ENCODE peak calls at places on chromosomes 1 and 21, in nine cellular contexts. N, R, V, B, M, Q, K, P and A are unnamed samples.
A peak's percentile ranks its signal among the peaks of the same experiment; 100 is the strongest.

GRCh38 chr1:114062646-114063045 is 83.4 kb downstream of the OLFML3 start:
- DNase-seq in N (no peak), R (no peak), V (no peak), B (no peak), M (no peak), Q (no peak), K (no peak), P (no peak), A (no peak)

GRCh38 chr21:46667735-46668380 is 32.4 kb downstream of the PRMT2 start:
- DNase-seq in N (no peak), R (peak; percentile 79), V (peak; percentile 69), B (peak; percentile 95), M (peak; percentile 49), Q (no peak), K (peak; percentile 47), P (no peak), A (peak; percentile 45)

GRCh38 chr1:28646040-28646439 is 2.4 kb upstream of the RNU11 start:
- DNase-seq in N (no peak), R (no peak), V (no peak), B (no peak), M (no peak), Q (peak; percentile 47), K (no peak), P (no peak), A (no peak)

GRCh38 chr1:228999776-229000175 is 264.5 kb downstream of the RHOU start:
- DNase-seq in N (no peak), R (no peak), V (no peak), B (no peak), M (no peak), Q (no peak), K (no peak), P (no peak), A (no peak)

GRCh38 chr1:203290261-203291089 is 14.8 kb upstream of the BTG2 start:
- DNase-seq in N (peak; percentile 97), R (peak; percentile 94), V (peak; percentile 82), B (peak; percentile 84), M (no peak), Q (no peak), K (peak; percentile 72), P (peak; percentile 97), A (peak; percentile 99)

GRCh38 chr1:179820216-179820970 is 57.2 kb downstream of the TOR1AIP2 start:
- DNase-seq in N (no peak), R (no peak), V (no peak), B (peak; percentile 93), M (no peak), Q (no peak), K (no peak), P (no peak), A (no peak)

GRCh38 chr1:97056386-97056785 is 334.8 kb downstream of the PTBP2 start:
- DNase-seq in N (no peak), R (no peak), V (no peak), B (no peak), M (no peak), Q (no peak), K (no peak), P (no peak), A (no peak)

GRCh38 chr1:78619803-78620579 is at the start of gene IFI44L:
- DNase-seq in N (peak; percentile 23), R (no peak), V (peak; percentile 62), B (no peak), M (peak; percentile 24), Q (peak; percentile 64), K (no peak), P (peak; percentile 33), A (peak; percentile 73)

GRCh38 chr1:110385369-110385768 is 5.5 kb downstream of the SLC16A4 start:
- DNase-seq in N (no peak), R (no peak), V (no peak), B (no peak), M (no peak), Q (no peak), K (no peak), P (no peak), A (no peak)

GRCh38 chr1:17933991-17934390 is 173.6 kb upstream of the IGSF21 start:
- DNase-seq in N (no peak), R (no peak), V (no peak), B (no peak), M (no peak), Q (no peak), K (no peak), P (no peak), A (no peak)

GRCh38 chr1:225004396-225004795 is 74.9 kb downstream of the DNAH14 start:
- DNase-seq in N (no peak), R (no peak), V (no peak), B (no peak), M (no peak), Q (no peak), K (no peak), P (no peak), A (no peak)

GRCh38 chr21:18499761-18500376 is 96.3 kb upstream of the TMPRSS15 start:
- DNase-seq in N (no peak), R (peak; percentile 73), V (peak; percentile 40), B (peak; percentile 56), M (peak; percentile 4), Q (peak; percentile 1), K (peak; percentile 67), P (no peak), A (peak; percentile 69)

GRCh38 chr1:115807723-115808122 is 33.2 kb downstream of the NHLH2 start:
- DNase-seq in N (no peak), R (peak; percentile 88), V (peak; percentile 59), B (peak; percentile 86), M (peak; percentile 63), Q (peak; percentile 67), K (peak; percentile 61), P (no peak), A (peak; percentile 69)
- TF ChIP-seq CTCF in N (peak; percentile 58), R (peak; percentile 92), V (peak; percentile 83), B (peak; percentile 67), M (peak; percentile 83), Q (peak; percentile 90), K (peak; percentile 85), P (peak; percentile 46), A (peak; percentile 71)

GRCh38 chr1:219419135-219419534 is 193.8 kb downstream of the ZC3H11B start:
- DNase-seq in N (no peak), R (no peak), V (no peak), B (no peak), M (no peak), Q (no peak), K (no peak), P (no peak), A (no peak)

GRCh38 chr1:219417610-219418009 is 195.3 kb downstream of the ZC3H11B start:
- DNase-seq in N (no peak), R (no peak), V (no peak), B (no peak), M (no peak), Q (no peak), K (no peak), P (no peak), A (no peak)

GRCh38 chr1:219415433-219415832 is 197.5 kb downstream of the ZC3H11B start:
- DNase-seq in N (no peak), R (no peak), V (no peak), B (no peak), M (no peak), Q (no peak), K (no peak), P (no peak), A (no peak)

GRCh38 chr1:219415915-219416314 is 197.0 kb downstream of the ZC3H11B start:
- DNase-seq in N (no peak), R (no peak), V (no peak), B (no peak), M (no peak), Q (no peak), K (no peak), P (no peak), A (no peak)

GRCh38 chr1:219416598-219417238 is 196.2 kb downstream of the ZC3H11B start:
- DNase-seq in N (peak; percentile 29), R (peak; percentile 58), V (peak; percentile 43), B (peak; percentile 52), M (peak; percentile 44), Q (peak; percentile 51), K (peak; percentile 62), P (peak; percentile 36), A (peak; percentile 79)
- TF ChIP-seq CTCF in N (peak; percentile 41), R (peak; percentile 74), V (peak; percentile 80), B (peak; percentile 69), M (peak; percentile 72), Q (peak; percentile 86), K (peak; percentile 74), P (peak; percentile 75), A (peak; percentile 59)

GRCh38 chr1:155255243-155256100 is at the start of gene ENTREP3:
- DNase-seq in N (peak; percentile 87), R (peak; percentile 95), V (peak; percentile 78), B (peak; percentile 83), M (no peak), Q (peak; percentile 70), K (peak; percentile 86), P (peak; percentile 57), A (peak; percentile 88)
- TF ChIP-seq CTCF in N (no peak), R (peak; percentile 24), V (no peak), B (no peak), M (no peak), Q (peak; percentile 29), K (peak; percentile 50), P (no peak), A (no peak)

GRCh38 chr1:201827321-201828281 is 1.4 kb upstream of the IPO9 start:
- DNase-seq in N (no peak), R (no peak), V (no peak), B (no peak), M (no peak), Q (no peak), K (no peak), P (no peak), A (no peak)

GRCh38 chr1:201828820-201829774 is at the start of gene IPO9:
- DNase-seq in N (peak; percentile 96), R (peak; percentile 97), V (peak; percentile 86), B (peak; percentile 92), M (peak; percentile 84), Q (peak; percentile 83), K (peak; percentile 98), P (peak; percentile 92), A (peak; percentile 98)

GRCh38 chr1:201825245-201825644 is 3.7 kb upstream of the IPO9 start:
- DNase-seq in N (no peak), R (no peak), V (no peak), B (no peak), M (no peak), Q (no peak), K (no peak), P (no peak), A (no peak)

GRCh38 chr1:201828451-201828819 is 522 bp upstream of the IPO9 start:
- DNase-seq in N (no peak), R (no peak), V (peak; percentile 43), B (no peak), M (no peak), Q (no peak), K (no peak), P (no peak), A (no peak)

DNA sequence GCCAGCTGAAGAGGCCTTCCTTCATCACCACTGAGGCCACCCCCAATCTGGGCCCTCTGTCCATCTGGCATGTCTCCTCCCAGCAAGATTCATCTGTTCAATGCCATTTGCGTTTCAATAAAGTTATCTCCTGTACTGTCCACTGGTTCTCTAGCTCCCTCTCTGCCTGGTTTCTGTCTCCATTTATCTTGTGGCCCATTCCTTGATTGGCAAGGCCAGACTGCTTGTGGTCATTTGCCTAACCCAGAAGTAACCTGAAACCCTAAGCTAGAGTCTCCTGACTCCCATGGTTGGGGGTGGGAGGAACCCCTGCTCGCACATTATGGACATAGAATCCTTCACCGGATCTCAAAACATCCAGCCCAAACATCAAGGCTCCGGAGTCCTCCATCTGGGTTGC is 2.1 kb upstream of the IPO9 start:
- DNase-seq in N (no peak), R (peak; percentile 53), V (peak; percentile 44), B (no peak), M (no peak), Q (no peak), K (no peak), P (no peak), A (no peak)
- TF ChIP-seq CTCF in N (no peak), R (no peak), V (no peak), B (no peak), M (no peak), Q (peak; percentile 17), K (no peak), P (no peak), A (no peak)